ENCODE peak calls at places on chromosome 22, in seven cellular contexts. U is mesenchymal stem cell, C is H9, P is IMR-90, K is H1, D is trophoblast cell, R is neuronal stem cell. M is an unnamed sample.

GRCh38 chr22:24500251-24500820 is 5.2 kb downstream of the UPB1 start:
- DNase-seq in P (no peak), C (no peak), R (no peak), D (no peak), K (no peak), U (no peak), M (no peak)

GRCh38 chr22:20405291-20405930 is 11.5 kb downstream of the ZNF74 start:
- DNase-seq in C (no peak), K (no peak), D (no peak), R (no peak), U (no peak), P (no peak), M (no peak)

GRCh38 chr22:25749420-25750169 is 7.6 kb downstream of the MYO18B start:
- DNase-seq in R (no peak), K (no peak), D (no peak), P (no peak), U (no peak), C (no peak), M (no peak)

GRCh38 chr22:20282901-20283673 is 15.0 kb upstream of the RTN4R start:
- DNase-seq in K (no peak), U (no peak), D (no peak), P (no peak), C (no peak), R (no peak), M (no peak)

GRCh38 chr22:31233001-31233400 is 20.9 kb downstream of the LIMK2 start:
- DNase-seq in P (no peak), R (no peak), K (no peak), C (no peak), U (no peak), D (no peak), M (no peak)

GRCh38 chr22:49771266-49772065 is 56.2 kb downstream of the BRD1 start:
- DNase-seq in D (no peak), P (no peak), U (no peak), R (no peak), C (no peak), K (no peak), M (peak; percentile 30)

GRCh38 chr22:30382340-30382739 is 4.9 kb downstream of the RNF215 start:
- DNase-seq in C (no peak), P (no peak), R (no peak), K (no peak), U (no peak), D (no peak), M (no peak)

GRCh38 chr22:49015459-49015858 is 812.2 kb downstream of the BRD1 start:
- DNase-seq in P (no peak), K (no peak), D (no peak), C (peak; percentile 23), U (no peak), R (no peak), M (no peak)

GRCh38 chr22:19871023-19871844 is 16.6 kb upstream of the GNB1L start:
- DNase-seq in U (no peak), R (no peak), D (no peak), C (no peak), P (no peak), K (no peak), M (no peak)

GRCh38 chr22:43465291-43466015 is 53.6 kb downstream of the MPPED1 start:
- DNase-seq in P (no peak), D (no peak), K (no peak), R (no peak), C (no peak), U (no peak), M (no peak)

GRCh38 chr22:42821386-42821785 is 35.7 kb downstream of the ARFGAP3 start:
- DNase-seq in R (no peak), U (no peak), D (no peak), C (no peak), P (no peak), K (no peak), M (no peak)

GRCh38 chr22:41772198-41772597 is 28.3 kb upstream of the CCDC134 start:
- DNase-seq in D (peak; percentile 64), C (no peak), U (no peak), R (no peak), P (no peak), K (no peak), M (no peak)

GRCh38 chr22:42261266-42261665 is 9.2 kb downstream of the TCF20 start:
- DNase-seq in U (no peak), P (peak; percentile 72), D (no peak), K (no peak), R (no peak), C (no peak), M (no peak)

GRCh38 chr22:35076648-35077047 is 10.7 kb downstream of the ISX start:
- DNase-seq in U (no peak), P (no peak), D (no peak), R (no peak), C (no peak), K (no peak), M (no peak)

GRCh38 chr22:20639750-20640149 is 132.3 kb downstream of the MED15 start:
- DNase-seq in P (no peak), U (no peak), K (no peak), C (no peak), D (no peak), R (no peak), M (no peak)

GRCh38 chr22:20752104-20752741 is 21.7 kb upstream of the SERPIND1 start:
- DNase-seq in D (no peak), R (no peak), C (no peak), P (no peak), K (no peak), U (no peak), M (no peak)

GRCh38 chr22:28282346-28282745 is 363.3 kb upstream of the PITPNB start:
- DNase-seq in D (no peak), P (peak; percentile 67), C (no peak), K (no peak), U (peak; percentile 24), R (no peak), M (no peak)

GRCh38 chr22:48899523-48900326 is 927.9 kb downstream of the BRD1 start:
- DNase-seq in K (no peak), P (no peak), U (no peak), C (peak; percentile 13), R (no peak), D (no peak), M (no peak)

GRCh38 chr22:34850010-34850409 is 215.9 kb upstream of the ISX start:
- DNase-seq in U (no peak), D (peak; percentile 2), R (no peak), C (no peak), K (no peak), P (no peak), M (peak; percentile 68)

GRCh38 chr22:24553597-24554315 is 1.2 kb downstream of the GUCD1 start:
- DNase-seq in K (no peak), D (no peak), P (peak; percentile 40), U (peak; percentile 63), C (no peak), R (no peak), M (no peak)

GRCh38 chr22:43378011-43378704 is 33.7 kb upstream of the MPPED1 start:
- DNase-seq in C (no peak), R (no peak), U (peak; percentile 79), P (peak; percentile 3), D (no peak), K (no peak), M (peak; percentile 24)

GRCh38 chr22:30386960-30387848 is at the start of gene RNF215:
- DNase-seq in K (peak; percentile 77), D (peak; percentile 79), R (peak; percentile 88), U (peak; percentile 74), P (peak; percentile 64), C (peak; percentile 94), M (peak; percentile 93)

GRCh38 chr22:36332623-36333331 is 55.0 kb downstream of the MYH9 start:
- DNase-seq in R (no peak), P (peak; percentile 83), C (no peak), K (no peak), U (peak; percentile 95), D (peak; percentile 86), M (peak; percentile 75)

GRCh38 chr22:22533863-22534262 is 13.8 kb upstream of the ZNF280A start:
- DNase-seq in U (no peak), R (no peak), P (no peak), K (no peak), D (no peak), C (no peak), M (no peak)

GRCh38 chr22:22534604-22535415 is 14.7 kb upstream of the ZNF280A start:
- DNase-seq in D (no peak), R (no peak), C (no peak), U (no peak), K (no peak), P (no peak), M (no peak)

GRCh38 chr22:22536515-22536914 is 16.4 kb upstream of the ZNF280A start:
- DNase-seq in R (no peak), U (no peak), K (no peak), P (no peak), D (no peak), C (no peak), M (no peak)

GRCh38 chr22:22536916-22537315 is 16.8 kb upstream of the ZNF280A start:
- DNase-seq in C (no peak), D (no peak), P (no peak), K (no peak), R (no peak), U (no peak), M (no peak)

DNA sequence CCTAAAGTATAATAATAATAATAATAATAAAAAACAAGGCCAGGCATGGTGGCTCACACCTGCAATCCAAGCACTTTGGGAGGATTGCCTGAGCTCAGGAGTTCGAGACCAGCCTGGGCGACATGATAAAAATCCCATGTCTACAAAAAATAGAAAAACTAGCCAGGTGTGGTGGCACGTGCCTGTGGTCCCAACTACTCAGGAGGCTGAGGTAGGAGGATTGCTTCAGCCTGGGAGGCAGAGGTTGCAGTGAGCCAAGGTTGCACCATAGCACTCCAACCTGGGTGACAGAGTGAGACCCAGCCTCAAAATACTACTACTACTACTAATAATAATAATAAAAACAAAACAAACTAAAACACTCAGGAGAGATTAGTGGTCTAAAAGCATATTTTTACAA is 15.6 kb upstream of the ZNF280A start:
- DNase-seq in D (no peak), P (no peak), U (no peak), C (no peak), R (no peak), K (no peak), M (no peak)
- H2BK120ac ChIP-seq in D (no peak overlapping the region), P (no peak overlapping the region), U (no peak overlapping the region), C (no peak overlapping the region), R (no peak overlapping the region), K (no peak overlapping the region), M (no peak overlapping the region)

GRCh38 chr22:37473437-37473946 is 12.7 kb downstream of the MFNG start:
- DNase-seq in P (no peak), C (no peak), U (no peak), D (no peak), R (no peak), K (no peak), M (no peak)
- H3K27me3 ChIP-seq in P (peaks cover 74% of the 10 kb centered on the region), C (no peaks in the 10 kb centered on the region), U (no peaks in the 10 kb centered on the region), D (no peaks in the 10 kb centered on the region), R (peaks cover 20% of the 10 kb centered on the region), K (no peaks in the 10 kb centered on the region), M (no peaks in the 10 kb centered on the region)

DNA sequence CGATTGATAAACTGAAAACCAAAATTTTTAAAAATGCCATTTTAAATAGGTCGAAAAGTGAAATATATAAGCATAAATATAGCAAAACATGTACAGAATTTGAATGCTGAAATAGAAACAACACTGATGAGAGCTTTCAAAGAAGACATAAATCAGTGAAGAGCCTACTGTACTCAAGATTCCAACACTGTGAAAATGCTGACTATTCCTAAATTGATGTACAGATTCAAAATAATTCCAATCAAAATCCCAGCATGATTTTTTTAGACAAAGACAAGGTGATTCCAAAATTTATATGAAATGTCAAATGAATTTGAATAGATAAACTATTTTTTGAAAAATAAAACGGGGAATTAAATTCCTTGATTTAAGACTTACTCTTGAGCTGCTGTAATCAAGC is 1010.4 kb downstream of the TBC1D22A start:
- DNase-seq in D (no peak), K (no peak), R (no peak), U (no peak), C (no peak), P (no peak), M (no peak)
- H2BK120ac ChIP-seq in D (no peak overlapping the region), K (no peak overlapping the region), R (no peak overlapping the region), U (no peak overlapping the region), C (no peak overlapping the region), P (no peak overlapping the region), M (no peak overlapping the region)

GRCh38 chr22:27174970-27175369 is 517.6 kb downstream of the MIAT start:
- DNase-seq in D (no peak), K (no peak), P (no peak), R (peak; percentile 35), U (no peak), C (no peak), M (no peak)
- H3K27me3 ChIP-seq in D (no peaks in the 10 kb centered on the region), K (no peaks in the 10 kb centered on the region), P (peaks cover 44% of the 10 kb centered on the region), R (no peaks in the 10 kb centered on the region), U (no peaks in the 10 kb centered on the region), C (no peaks in the 10 kb centered on the region), M (no peaks in the 10 kb centered on the region)